ENCODE peak calls at places on chromosomes 11 and 22, in nine cellular contexts. S is glutamatergic neuron, W is left ventricle myocardium inferior, I is fibroblast of lung, Y is endodermal cell, G is choroid plexus epithelial cell, E is neural crest cell, C is HFFc6, U is nephron progenitor cell. T is an unnamed sample.

GRCh38 chr22:22112533-22113294 is 130.1 kb upstream of the TOP3B start:
- DNase-seq in S (no peak), W (no peak), I (no peak), Y (no peak), G (no peak), E (no peak), C (no peak), U (no peak), T (no peak)

GRCh38 chr11:63837027-63837688 is 1.8 kb upstream of the MARK2 start:
- DNase-seq in S (peak; percentile 81), W (peak; percentile 68), I (peak; percentile 51), Y (peak; percentile 94), G (peak; percentile 83), E (peak; percentile 76), C (peak; percentile 60), U (peak; percentile 75), T (peak; percentile 68)

GRCh38 chr11:119567667-119568582 is 145.0 kb upstream of the THY1 start:
- DNase-seq in S (peak; percentile 26), W (no peak), I (peak; percentile 80), Y (peak; percentile 51), G (peak; percentile 52), E (no peak), C (peak; percentile 90), U (no peak), T (no peak)

GRCh38 chr22:42841444-42841843 is 15.6 kb downstream of the ARFGAP3 start:
- DNase-seq in S (no peak), W (no peak), I (peak; percentile 80), Y (no peak), G (peak; percentile 62), E (no peak), C (peak; percentile 75), U (no peak), T (no peak)

GRCh38 chr11:68661014-68661413 is 23.3 kb upstream of the GAL start:
- DNase-seq in S (peak; percentile 5), W (no peak), I (no peak), Y (no peak), G (no peak), E (no peak), C (no peak), U (no peak), T (no peak)

GRCh38 chr11:556175-556699 is 4.3 kb downstream of the LMNTD2 start:
- DNase-seq in S (no peak), W (no peak), I (no peak), Y (peak; percentile 77), G (peak; percentile 46), E (no peak), C (no peak), U (peak; percentile 41), T (no peak)

GRCh38 chr11:25860677-25861445 is 471.1 kb upstream of the ANO3 start:
- DNase-seq in S (no peak), W (no peak), I (peak; percentile 17), Y (no peak), G (peak; percentile 80), E (no peak), C (no peak), U (no peak), T (no peak)

GRCh38 chr11:69311767-69312385 is 17.9 kb downstream of the MYEOV start:
- DNase-seq in S (no peak), W (no peak), I (no peak), Y (no peak), G (no peak), E (no peak), C (no peak), U (no peak), T (peak; percentile 36)

GRCh38 chr11:61082161-61082870 is 20.0 kb upstream of the CD5 start:
- DNase-seq in S (no peak), W (no peak), I (no peak), Y (no peak), G (no peak), E (no peak), C (no peak), U (no peak), T (no peak)

GRCh38 chr11:118914178-118914918 is 11.4 kb downstream of the BCL9L start:
- DNase-seq in S (no peak), W (peak; percentile 46), I (peak; percentile 39), Y (peak; percentile 68), G (no peak), E (no peak), C (no peak), U (no peak), T (peak; percentile 65)

GRCh38 chr11:93494341-93494740 is 48.9 kb downstream of the SMCO4 start:
- DNase-seq in S (no peak), W (no peak), I (peak; percentile 94), Y (no peak), G (peak; percentile 61), E (no peak), C (no peak), U (no peak), T (no peak)

GRCh38 chr11:117199061-117199915 is at the start of gene TAGLN:
- DNase-seq in S (no peak), W (peak; percentile 77), I (peak; percentile 97), Y (peak; percentile 97), G (peak; percentile 95), E (peak; percentile 15), C (peak; percentile 94), U (peak; percentile 60), T (no peak)

GRCh38 chr11:83127309-83127636 is 29.7 kb upstream of the PCF11 start:
- DNase-seq in S (no peak), W (no peak), I (no peak), Y (no peak), G (no peak), E (no peak), C (no peak), U (no peak), T (no peak)

GRCh38 chr11:13784848-13785247 is 116.4 kb downstream of the FAR1 start:
- DNase-seq in S (no peak), W (no peak), I (no peak), Y (no peak), G (no peak), E (no peak), C (no peak), U (no peak), T (no peak)

GRCh38 chr11:32573228-32573627 is 10.4 kb upstream of the EIF3M start:
- DNase-seq in S (no peak), W (no peak), I (no peak), Y (no peak), G (no peak), E (no peak), C (no peak), U (no peak), T (no peak)

DNA sequence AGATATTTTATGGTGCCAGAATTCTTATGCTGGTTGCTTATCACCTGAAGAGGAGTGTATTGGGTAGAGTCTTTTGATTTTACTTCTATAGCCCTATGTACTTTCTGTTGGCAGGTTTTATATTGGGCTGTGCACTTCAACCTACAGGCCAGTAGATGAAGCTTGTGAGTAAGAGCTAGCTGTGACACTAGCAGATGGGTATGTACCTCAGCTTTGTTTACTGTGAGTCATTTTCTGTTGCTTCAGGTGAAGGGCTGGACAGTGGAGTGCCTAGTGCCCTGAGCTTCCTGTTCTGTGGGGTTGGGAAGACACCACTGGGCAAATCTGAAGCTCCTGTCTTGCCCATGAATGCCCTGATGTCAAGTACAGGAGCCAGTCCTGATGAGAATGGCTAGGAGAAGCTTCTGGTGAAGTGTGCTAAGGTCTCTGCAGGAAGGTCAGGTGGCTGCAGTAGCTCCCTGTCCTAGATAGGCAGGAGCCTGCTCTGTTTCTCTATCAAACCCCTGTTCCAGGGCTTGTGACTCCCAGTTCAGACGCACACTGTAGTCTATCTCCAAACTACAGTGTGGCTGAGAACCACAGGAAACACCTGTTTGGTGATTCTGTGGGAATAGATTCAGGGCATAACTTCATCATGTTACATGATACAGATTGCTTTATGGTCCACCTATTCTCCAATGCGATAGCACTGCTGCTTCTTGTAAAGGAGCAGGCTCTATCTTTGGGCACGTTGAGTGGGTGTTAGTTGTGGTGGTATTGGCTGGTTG is 755.7 kb downstream of the KCNA4 start:
- DNase-seq in S (no peak), W (no peak), I (peak; percentile 74), Y (no peak), G (peak; percentile 67), E (no peak), C (peak; percentile 39), U (no peak), T (no peak)
- TF ChIP-seq CTCF in S (no peak), W (no peak), I (no peak), Y (peak; percentile 15), G (peak; percentile 22), E (no peak), C (peak; percentile 24), U (no peak), T (no peak)

DNA sequence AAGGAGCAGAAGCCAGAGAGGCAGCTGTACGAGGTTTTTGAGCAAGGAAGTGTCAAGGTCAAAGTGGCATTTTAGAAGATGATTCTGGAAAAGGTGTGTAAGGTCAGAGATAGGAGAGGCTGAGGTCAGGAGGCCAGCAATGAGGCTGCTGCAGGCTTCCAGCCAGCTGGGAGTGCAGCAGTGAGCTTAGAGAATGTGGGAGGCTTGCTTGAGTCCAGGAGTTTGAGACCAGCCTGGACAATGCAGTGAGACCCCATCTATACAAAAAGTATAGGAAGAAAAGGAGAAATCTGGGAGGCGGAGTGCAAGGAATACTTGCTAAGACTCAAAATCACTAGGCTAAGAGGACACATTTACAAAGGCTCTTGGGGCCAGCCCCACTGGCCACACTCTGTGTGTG is 96.5 kb downstream of the GRIK4 start:
- DNase-seq in S (no peak), W (no peak), I (no peak), Y (no peak), G (no peak), E (no peak), C (no peak), U (no peak), T (no peak)
- TF ChIP-seq CTCF in S (no peak), W (no peak), I (no peak), Y (no peak), G (no peak), E (no peak), C (no peak), U (no peak), T (no peak)

GRCh38 chr22:36977947-36978660 is 41.1 kb downstream of the TST start:
- DNase-seq in S (peak; percentile 93), W (peak; percentile 90), I (peak; percentile 71), Y (peak; percentile 96), G (peak; percentile 87), E (peak; percentile 91), C (peak; percentile 74), U (peak; percentile 92), T (peak; percentile 89)

GRCh38 chr22:36979016-36979415 is 40.2 kb downstream of the TST start:
- DNase-seq in S (no peak), W (no peak), I (no peak), Y (no peak), G (no peak), E (no peak), C (no peak), U (no peak), T (no peak)

GRCh38 chr22:36981247-36981775 is 37.9 kb downstream of the TST start:
- DNase-seq in S (no peak), W (no peak), I (no peak), Y (peak; percentile 24), G (no peak), E (no peak), C (no peak), U (no peak), T (no peak)

GRCh38 chr22:36979511-36979910 is 39.7 kb downstream of the TST start:
- DNase-seq in S (no peak), W (no peak), I (no peak), Y (no peak), G (no peak), E (no peak), C (no peak), U (no peak), T (no peak)

GRCh38 chr22:36977401-36977861 is 41.8 kb downstream of the TST start:
- DNase-seq in S (peak; percentile 49), W (peak; percentile 48), I (peak; percentile 28), Y (peak; percentile 93), G (peak; percentile 57), E (peak; percentile 38), C (peak; percentile 31), U (peak; percentile 62), T (peak; percentile 79)
- TF ChIP-seq CTCF in S (no peak), W (peak; percentile 34), I (peak; percentile 37), Y (peak; percentile 86), G (peak; percentile 63), E (peak; percentile 41), C (peak; percentile 63), U (no peak), T (no peak)

GRCh38 chr11:70581991-70582885 is 183.9 kb downstream of the CTTN start:
- DNase-seq in S (peak; percentile 62), W (no peak), I (no peak), Y (peak; percentile 32), G (no peak), E (no peak), C (no peak), U (no peak), T (no peak)
- TF ChIP-seq CTCF in S (no peak), W (no peak), I (no peak), Y (no peak), G (no peak), E (no peak), C (no peak), U (no peak), T (no peak)